ENCODE peak calls at places on chromosomes 2 and 18, in eight cellular contexts. H is lower lobe of right lung; Z is adrenal gland; M is cardiac muscle cell; D is suprapubic skin; S is heart right ventricle; R is CD8-positive, alpha-beta T cell; X is CD4-positive, alpha-beta T cell. O is an unnamed sample. For H3K9me3, the result is how much of the 10 kb centered on the place peaks cover.

GRCh38 chr2:105409717-105410116 is 10.9 kb upstream of the FHL2 start:
- DNase-seq in R (no peak), M (peak), S (peak), Z (peak), D (peak), X (no peak), H (no peak), O (peak)

GRCh38 chr18:8045890-8046289 is 478.8 kb downstream of the PTPRM start:
- DNase-seq in H (no peak), R (no peak), X (no peak), M (no peak), D (no peak), S (no peak), Z (no peak), O (no peak)

GRCh38 chr2:186740266-186740665 is 46.4 kb downstream of the FAM171B start:
- DNase-seq in S (no peak), D (no peak), Z (no peak), R (no peak), X (no peak), M (no peak), H (no peak), O (no peak)

GRCh38 chr2:235235977-235236767 is 257.7 kb upstream of the AGAP1 start:
- DNase-seq in Z (no peak), X (no peak), S (no peak), D (no peak), H (no peak), M (no peak), R (no peak), O (no peak)

GRCh38 chr2:46690825-46691224 is 211.5 kb downstream of the TMEM247 start:
- DNase-seq in R (no peak), H (no peak), X (no peak), D (no peak), M (peak), Z (no peak), S (no peak), O (no peak)

GRCh38 chr2:84805250-84805917 is 75.5 kb downstream of the TRABD2A start:
- DNase-seq in H (no peak), Z (no peak), S (no peak), R (no peak), D (no peak), M (peak), X (no peak), O (no peak)

GRCh38 chr2:229675569-229675968 is 38.8 kb downstream of the DNER start:
- DNase-seq in H (no peak), D (no peak), M (no peak), S (no peak), Z (peak), X (no peak), R (no peak), O (no peak)

GRCh38 chr2:12918138-12918840 is 201.6 kb downstream of the TRIB2 start:
- DNase-seq in R (no peak), X (no peak), M (peak), D (no peak), S (no peak), Z (no peak), H (no peak), O (no peak)

GRCh38 chr18:67217551-67218166 is 298.9 kb downstream of the DSEL start:
- DNase-seq in X (peak), S (no peak), R (peak), M (peak), H (no peak), D (no peak), Z (peak), O (no peak)

GRCh38 chr2:25165992-25166618 is 2.3 kb downstream of the POMC start:
- DNase-seq in D (peak), H (no peak), R (no peak), X (peak), S (peak), Z (no peak), M (peak), O (no peak)

GRCh38 chr2:190978389-190979053 is 35.5 kb downstream of the STAT1 start:
- DNase-seq in X (no peak), D (no peak), M (peak), R (no peak), Z (no peak), S (no peak), H (no peak), O (no peak)

GRCh38 chr18:6866552-6866951 is 137.0 kb downstream of the ARHGAP28 start:
- DNase-seq in H (no peak), S (no peak), X (no peak), D (no peak), Z (no peak), R (no peak), M (no peak), O (no peak)

GRCh38 chr2:237888389-237888788 is 29.0 kb downstream of the RAMP1 start:
- DNase-seq in R (no peak), S (no peak), M (peak), D (no peak), H (no peak), X (no peak), Z (no peak), O (no peak)

GRCh38 chr2:25491003-25491696 is 149.4 kb upstream of the DNMT3A start:
- DNase-seq in R (no peak), Z (no peak), H (no peak), X (no peak), S (no peak), D (no peak), M (peak), O (no peak)

GRCh38 chr2:231925303-231926179 is 655 bp downstream of the NPPC start:
- DNase-seq in R (peak), X (peak), Z (peak), H (peak), D (peak), M (peak), S (peak), O (peak)

GRCh38 chr18:79871481-79872091 is 73.8 kb downstream of the KCNG2 start:
- DNase-seq in Z (no peak), M (no peak), H (no peak), X (no peak), S (no peak), R (no peak), D (peak), O (peak)

GRCh38 chr2:26018184-26018716 is 15.6 kb upstream of the RAB10 start:
- DNase-seq in R (no peak), D (peak), S (peak), M (peak), Z (peak), H (peak), X (no peak), O (peak)

GRCh38 chr2:127423476-127423840 is 5.2 kb downstream of the PROC start:
- DNase-seq in X (no peak), M (no peak), S (no peak), R (no peak), H (no peak), Z (no peak), D (no peak), O (no peak)

GRCh38 chr2:234139755-234140154 is 89.3 kb downstream of the SPP2 start:
- DNase-seq in M (no peak), D (no peak), S (no peak), R (no peak), X (no peak), H (no peak), Z (no peak), O (no peak)

GRCh38 chr2:227035678-227036077 is 128.3 kb downstream of the COL4A4 start:
- DNase-seq in H (no peak), R (no peak), D (no peak), S (no peak), M (no peak), X (no peak), Z (no peak), O (no peak)

GRCh38 chr2:44549099-44549471 is 187.3 kb downstream of the CAMKMT start:
- DNase-seq in X (no peak), Z (no peak), S (no peak), R (no peak), H (no peak), M (peak), D (no peak), O (no peak)

GRCh38 chr18:48771641-48772380 is 179.0 kb downstream of the SMAD7 start:
- DNase-seq in X (no peak), R (no peak), S (peak), M (no peak), D (no peak), Z (no peak), H (peak), O (no peak)

GRCh38 chr2:134261398-134262131 is 7.7 kb downstream of the MGAT5 start:
- DNase-seq in R (no peak), M (peak), D (no peak), S (no peak), Z (no peak), X (no peak), H (no peak), O (no peak)

GRCh38 chr2:64613276-64613675 is 40.4 kb downstream of the SERTAD2 start:
- DNase-seq in S (no peak), H (no peak), X (no peak), R (no peak), Z (no peak), D (no peak), M (peak), O (no peak)

GRCh38 chr2:220512419-220512818 is 885.0 kb downstream of the SLC4A3 start:
- DNase-seq in R (no peak), M (peak), X (no peak), H (no peak), Z (no peak), D (no peak), S (no peak), O (no peak)

GRCh38 chr2:38528008-38528442 is 74.7 kb downstream of the HNRNPLL start:
- DNase-seq in R (no peak), X (no peak), M (peak), H (no peak), Z (peak), S (peak), D (peak), O (peak)

GRCh38 chr18:49813071-49813320 is 337 bp downstream of the ACAA2 start:
- DNase-seq in H (peak), S (peak), M (no peak), R (no peak), D (peak), Z (peak), X (no peak), O (peak)

GRCh38 chr18:49814147-49814499 is 790 bp upstream of the ACAA2 start:
- DNase-seq in M (peak), D (peak), R (no peak), X (no peak), Z (peak), S (no peak), H (no peak), O (peak)

GRCh38 chr18:49812321-49813070 is 837 bp downstream of the ACAA2 start:
- DNase-seq in R (no peak), H (no peak), Z (no peak), S (no peak), X (no peak), D (no peak), M (no peak), O (no peak)

GRCh38 chr18:49811151-49811938 is 2.0 kb downstream of the ACAA2 start:
- DNase-seq in R (no peak), S (no peak), D (no peak), H (no peak), X (no peak), Z (no peak), M (no peak), O (no peak)

DNA sequence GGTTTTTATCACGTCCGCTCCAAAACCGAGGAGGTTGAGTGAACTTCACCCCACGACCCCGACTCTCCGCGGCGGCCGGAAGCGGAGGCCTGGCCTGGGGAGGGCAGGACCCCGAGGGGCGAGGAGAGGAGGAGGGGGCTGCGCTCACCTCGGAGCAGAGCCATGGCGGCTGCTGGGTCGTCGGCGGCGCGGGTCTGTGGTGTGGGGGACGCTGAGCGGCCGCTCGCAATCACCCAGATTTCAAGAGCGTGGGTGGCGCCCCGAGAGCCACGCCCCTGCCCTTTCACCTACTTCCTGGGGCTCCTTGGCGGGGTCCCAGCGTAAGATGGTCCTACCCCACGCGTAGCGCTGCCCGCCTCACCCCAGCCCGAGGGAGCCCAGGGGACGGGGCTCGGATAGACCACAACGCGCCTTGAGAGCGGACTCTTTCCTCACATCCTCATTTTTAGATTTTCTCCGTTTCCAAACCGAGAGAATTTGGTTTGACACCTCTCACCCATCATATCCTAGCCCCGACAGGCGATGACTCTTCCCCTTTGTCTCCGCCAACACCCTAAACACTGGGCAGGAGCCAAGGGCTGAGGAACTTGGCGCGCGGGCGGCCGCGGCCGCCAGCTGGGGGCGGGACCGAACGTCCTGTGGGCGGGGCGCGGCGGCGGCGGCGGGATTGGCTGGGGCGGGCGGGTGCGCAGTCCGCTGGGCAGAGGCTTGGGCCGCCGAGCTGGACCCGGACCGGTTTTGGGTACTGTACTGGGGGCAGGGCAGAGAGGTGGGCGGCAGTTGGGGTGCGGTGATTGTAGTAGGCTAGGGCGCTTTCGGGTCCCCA is at the start of gene ACAA2:
- DNase-seq in X (peak), M (peak), H (peak), Z (peak), S (peak), D (peak), R (peak), O (peak)
- H3K27ac ChIP-seq in X (peak), M (peak), H (peak), Z (peak), S (peak), D (peak), R (peak), O (peak)

GRCh38 chr18:58556333-58557012 is 72.4 kb downstream of the ALPK2 start:
- DNase-seq in Z (no peak), M (peak), H (no peak), D (no peak), S (peak), R (no peak), X (no peak), O (no peak)

GRCh38 chr18:58552057-58552461 is 76.8 kb downstream of the ALPK2 start:
- DNase-seq in M (no peak), D (no peak), X (no peak), Z (no peak), R (no peak), S (no peak), H (no peak), O (no peak)

GRCh38 chr18:58557013-58557435 is 71.9 kb downstream of the ALPK2 start:
- DNase-seq in H (no peak), D (no peak), M (no peak), R (no peak), Z (no peak), X (no peak), S (peak), O (no peak)

GRCh38 chr18:58558514-58558913 is 70.4 kb downstream of the ALPK2 start:
- DNase-seq in D (no peak), H (no peak), Z (no peak), R (no peak), S (no peak), X (no peak), M (no peak), O (no peak)

DNA sequence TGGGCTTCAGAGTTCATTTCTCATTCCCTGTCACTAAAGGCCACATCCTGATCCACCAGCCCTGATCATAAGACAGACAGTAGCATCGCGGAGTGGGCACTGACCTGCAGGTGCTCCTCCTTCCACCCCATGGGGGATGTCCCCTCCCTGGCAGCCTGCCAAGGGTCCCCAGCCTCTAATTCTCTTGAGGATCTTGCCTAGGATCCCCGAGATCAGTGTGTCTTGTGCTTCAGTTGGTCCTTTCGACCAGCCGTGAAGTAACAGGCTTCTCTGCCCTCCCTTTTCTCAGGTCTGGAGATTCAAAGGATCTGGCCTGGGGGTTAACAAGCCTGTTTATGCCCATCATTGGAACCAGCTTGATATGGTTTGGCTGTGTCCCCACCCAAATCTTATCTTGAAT is 74.5 kb downstream of the ALPK2 start:
- DNase-seq in R (no peak), D (no peak), S (no peak), X (no peak), M (no peak), H (no peak), Z (no peak), O (no peak)
- TF ChIP-seq CTCF in R (no peak), D (no peak), S (no peak), X (no peak), M (no peak), H (no peak), Z (no peak), O (no peak)

GRCh38 chr18:50579061-50579774 is 19.3 kb downstream of the MAPK4 start:
- DNase-seq in D (no peak), M (no peak), R (no peak), H (no peak), Z (peak), X (no peak), S (no peak), O (no peak)

GRCh38 chr18:50586710-50587109 is 26.8 kb downstream of the MAPK4 start:
- DNase-seq in D (no peak), Z (no peak), S (no peak), M (peak), X (no peak), R (no peak), H (no peak), O (no peak)

GRCh38 chr18:50581517-50581916 is 21.6 kb downstream of the MAPK4 start:
- DNase-seq in X (no peak), M (no peak), S (no peak), D (no peak), R (no peak), Z (no peak), H (no peak), O (no peak)

GRCh38 chr18:50578651-50579050 is 18.8 kb downstream of the MAPK4 start:
- DNase-seq in S (no peak), R (no peak), Z (peak), H (no peak), D (no peak), X (no peak), M (no peak), O (no peak)

DNA sequence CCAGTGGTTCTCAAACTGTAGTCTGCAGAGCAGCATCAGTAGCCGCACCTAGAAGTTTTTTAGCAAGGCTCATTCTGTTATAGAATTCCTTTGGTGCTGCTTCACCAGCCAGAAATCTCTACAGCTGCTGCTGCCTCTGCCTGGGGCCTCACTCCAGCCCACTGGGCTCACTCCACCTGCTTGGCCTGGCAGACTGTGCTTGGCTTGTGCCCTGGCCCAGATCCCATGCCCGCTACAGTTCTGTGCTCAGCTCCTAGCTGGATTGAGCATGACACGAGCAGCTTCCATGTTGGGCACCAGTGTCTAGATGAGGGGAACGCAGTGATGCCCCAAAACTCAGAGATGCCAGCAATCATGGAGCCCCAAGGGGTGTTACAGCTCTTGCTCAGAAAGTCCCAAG is 22.6 kb downstream of the MAPK4 start:
- DNase-seq in R (no peak), X (no peak), M (no peak), D (no peak), Z (no peak), S (peak), H (no peak), O (no peak)
- H3K9me3 ChIP-seq in R (under half), X (under half), M (under half), D (under half), Z (under half), S (under half), H (under half), O (under half)

DNA sequence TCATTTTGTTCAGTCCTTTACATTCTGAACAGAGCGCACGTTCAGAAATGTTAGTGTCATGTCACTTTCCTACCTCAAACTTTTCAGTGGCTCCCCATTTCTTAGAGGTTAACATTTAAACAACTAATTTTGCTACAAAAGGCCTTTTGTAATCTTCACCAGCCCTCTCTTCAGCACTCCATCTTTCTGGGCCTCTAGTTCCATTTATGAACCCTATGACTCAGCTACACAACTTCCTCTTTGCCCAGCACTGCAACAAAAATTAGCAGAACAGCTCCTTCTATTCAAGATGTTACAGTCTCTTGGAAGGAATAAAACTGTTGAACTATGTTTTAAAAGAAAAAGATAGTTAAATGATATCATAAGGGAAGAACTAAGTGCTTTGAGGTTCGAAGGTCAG is 139.9 kb downstream of the VWC2L start:
- DNase-seq in D (no peak), H (no peak), X (no peak), M (no peak), R (no peak), Z (no peak), S (no peak), O (no peak)
- H3K27ac ChIP-seq in D (no peak), H (no peak), X (no peak), M (no peak), R (no peak), Z (no peak), S (no peak), O (no peak)

GRCh38 chr2:240066489-240066888 is 13.2 kb upstream of the OR6B3 start:
- DNase-seq in M (no peak), R (no peak), S (no peak), Z (no peak), X (no peak), H (no peak), D (no peak), O (no peak)
- TF ChIP-seq CTCF in M (no peak), R (no peak), S (no peak), Z (no peak), X (no peak), H (no peak), D (no peak), O (no peak)

GRCh38 chr18:13934676-13935075 is 19.3 kb upstream of the MC2R start:
- DNase-seq in M (no peak), D (no peak), Z (peak), R (no peak), S (no peak), X (no peak), H (no peak), O (no peak)

GRCh38 chr18:13932285-13933025 is 17.1 kb upstream of the MC2R start:
- DNase-seq in Z (no peak), S (no peak), H (no peak), D (no peak), R (no peak), X (no peak), M (no peak), O (no peak)

GRCh38 chr18:13934058-13934457 is 18.7 kb upstream of the MC2R start:
- DNase-seq in X (no peak), H (no peak), Z (no peak), D (no peak), S (no peak), R (no peak), M (no peak), O (no peak)

DNA sequence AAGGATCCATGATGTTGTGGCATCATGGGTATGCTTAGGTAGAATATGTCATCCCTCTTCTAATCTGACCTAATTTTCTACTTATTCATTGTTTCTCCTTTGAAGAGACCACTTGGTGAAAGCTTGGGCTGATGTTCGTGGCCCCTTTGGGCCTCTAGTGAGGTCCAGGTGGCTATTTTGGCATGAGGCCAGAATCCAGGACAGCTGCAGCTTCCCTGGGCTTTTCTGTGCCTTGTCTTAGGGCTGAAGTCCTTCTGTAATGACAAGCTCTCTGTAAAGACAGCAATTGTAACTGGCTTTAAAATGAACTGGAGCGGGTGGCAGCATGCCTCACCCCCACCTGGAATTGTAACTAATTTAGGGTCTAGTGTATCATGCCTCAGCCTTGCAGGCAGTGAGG is 15.6 kb upstream of the MC2R start:
- DNase-seq in X (no peak), Z (no peak), S (no peak), M (no peak), H (no peak), D (no peak), R (no peak), O (no peak)
- H3K9me3 ChIP-seq in X (under half), Z (under half), S (under half), M (under half), H (under half), D (under half), R (under half), O (under half)

O was measured in ovary.